ENCODE peak calls at places on chromosomes 3 and 15, in seven cellular contexts. F is astrocyte, M is cardiac muscle cell, Z is RWPE2, G is GM23338, B is H9, T is brain microvascular endothelial cell. D is an unnamed sample.

GRCh38 chr3:83457516-83457915 is 1501.3 kb upstream of the CADM2 start:
- DNase-seq in G (no peak), T (no peak), M (no peak), Z (no peak), F (peak; percentile 33), B (no peak), D (no peak)

GRCh38 chr3:94101860-94102259 is 39.0 kb downstream of the NSUN3 start:
- DNase-seq in Z (no peak), M (peak; percentile 22), F (no peak), B (no peak), G (peak; percentile 35), T (no peak), D (no peak)

GRCh38 chr3:193828477-193828876 is 235.5 kb downstream of the OPA1 start:
- DNase-seq in B (no peak), T (no peak), G (peak; percentile 39), M (no peak), F (no peak), Z (no peak), D (peak; percentile 32)

GRCh38 chr15:61989698-61990097 is 70.5 kb downstream of the VPS13C start:
- DNase-seq in B (no peak), T (no peak), Z (no peak), G (no peak), M (peak; percentile 20), F (peak; percentile 10), D (no peak)

GRCh38 chr15:77839970-77840609 is 207.4 kb upstream of the LINGO1 start:
- DNase-seq in B (peak; percentile 25), G (no peak), F (no peak), T (no peak), M (no peak), Z (peak; percentile 59), D (no peak)

GRCh38 chr3:24271228-24271627 is 223.4 kb downstream of the THRB start:
- DNase-seq in B (no peak), Z (no peak), M (no peak), F (no peak), T (no peak), G (no peak), D (no peak)

GRCh38 chr15:43911235-43911661 is 84.4 kb downstream of the WDR76 start:
- DNase-seq in F (peak; percentile 98), T (peak; percentile 97), M (peak; percentile 93), Z (no peak), B (no peak), G (no peak), D (no peak)

GRCh38 chr3:138686771-138687221 is 78.2 kb downstream of the FAIM start:
- DNase-seq in B (no peak), M (peak; percentile 91), T (peak; percentile 80), Z (no peak), F (peak; percentile 94), G (no peak), D (no peak)

GRCh38 chr3:166123088-166123487 is 285.9 kb upstream of the BCHE start:
- DNase-seq in F (no peak), B (no peak), G (no peak), M (no peak), Z (no peak), T (no peak), D (no peak)

GRCh38 chr3:43190682-43191081 is 84.8 kb upstream of the POMGNT2 start:
- DNase-seq in M (no peak), B (no peak), T (peak; percentile 90), G (no peak), Z (no peak), F (peak; percentile 35), D (no peak)

GRCh38 chr15:92451225-92451825 is 57.6 kb downstream of the ST8SIA2 start:
- DNase-seq in M (no peak), B (no peak), Z (no peak), F (peak; percentile 97), T (peak; percentile 87), G (no peak), D (peak; percentile 53)

GRCh38 chr15:74857082-74857655 is 14.2 kb upstream of the ULK3 start:
- DNase-seq in B (no peak), M (no peak), Z (no peak), F (no peak), T (no peak), G (no peak), D (no peak)

GRCh38 chr15:94844533-94845390 is 613.4 kb downstream of the MCTP2 start:
- DNase-seq in G (peak; percentile 70), F (peak; percentile 45), Z (no peak), T (peak; percentile 33), M (peak; percentile 59), B (peak; percentile 60), D (no peak)

GRCh38 chr3:159252772-159253384 is 451.0 kb downstream of the MFSD1 start:
- DNase-seq in G (peak; percentile 66), B (no peak), Z (no peak), T (peak; percentile 32), F (peak; percentile 58), M (peak; percentile 72), D (peak; percentile 19)

GRCh38 chr3:180909369-180910127 is 2.9 kb upstream of the FXR1 start:
- DNase-seq in M (no peak), T (no peak), G (no peak), B (no peak), Z (no peak), F (no peak), D (no peak)

GRCh38 chr3:37993811-37994638 is 3.4 kb downstream of the VILL start:
- DNase-seq in F (peak; percentile 70), G (peak; percentile 80), M (peak; percentile 93), Z (peak; percentile 45), B (peak; percentile 76), T (peak; percentile 74), D (no peak)

GRCh38 chr3:48435774-48436476 is 4.0 kb downstream of the CCDC51 start:
- DNase-seq in B (peak; percentile 92), Z (peak; percentile 74), G (peak; percentile 96), F (peak; percentile 50), T (peak; percentile 76), M (peak; percentile 88), D (no peak)

GRCh38 chr3:196322-197153 is at the start of gene CHL1:
- DNase-seq in Z (no peak), F (no peak), T (no peak), B (peak; percentile 56), G (peak; percentile 48), M (no peak), D (no peak)

GRCh38 chr15:26877842-26878241 is 11.0 kb downstream of the GABRA5 start:
- DNase-seq in T (no peak), B (no peak), G (no peak), Z (no peak), M (no peak), F (no peak), D (no peak)

GRCh38 chr3:113747719-113748046 is 848 bp downstream of the ATP6V1A start:
- DNase-seq in F (peak; percentile 34), T (no peak), M (no peak), B (no peak), G (no peak), Z (no peak), D (no peak)

GRCh38 chr3:138314751-138315150 is 14.9 kb downstream of the NME9 start:
- DNase-seq in M (peak; percentile 42), Z (no peak), T (peak; percentile 13), G (no peak), F (peak; percentile 78), B (no peak), D (no peak)

GRCh38 chr15:47987908-47988532 is 132.8 kb upstream of the SLC24A5 start:
- DNase-seq in M (peak; percentile 81), Z (no peak), T (peak; percentile 69), F (peak; percentile 31), G (peak; percentile 82), B (no peak), D (no peak)

GRCh38 chr3:123552095-123552714 is 32.6 kb downstream of the HACD2 start:
- DNase-seq in Z (no peak), T (peak; percentile 13), G (peak; percentile 73), F (no peak), B (no peak), M (peak; percentile 31), D (no peak)

GRCh38 chr3:128402998-128403397 is 63.7 kb downstream of the DNAJB8 start:
- DNase-seq in M (no peak), G (no peak), B (no peak), T (no peak), Z (no peak), F (no peak), D (no peak)
- H3K27ac ChIP-seq in M (peak overlapping the region; percentile 64), G (no peak overlapping the region), B (no peak overlapping the region), T (no peak overlapping the region), Z (no peak overlapping the region), F (no peak overlapping the region), D (no peak overlapping the region)

GRCh38 chr15:66743703-66744536 is 41.9 kb downstream of the SMAD6 start:
- DNase-seq in G (peak; percentile 21), F (no peak), M (peak; percentile 66), T (no peak), Z (no peak), B (no peak), D (no peak)
- H3K27ac ChIP-seq in G (peak overlapping the region; percentile 87), F (no peak overlapping the region), M (peak overlapping the region; percentile 73), T (no peak overlapping the region), Z (no peak overlapping the region), B (peak overlapping the region; percentile 7), D (no peak overlapping the region)

GRCh38 chr3:4716731-4717362 is 223.7 kb downstream of the ITPR1 start:
- DNase-seq in F (peak; percentile 73), Z (no peak), T (peak; percentile 73), M (no peak), B (no peak), G (no peak), D (no peak)
- H3K27ac ChIP-seq in F (peak overlapping the region; percentile 74), Z (no peak overlapping the region), T (peak overlapping the region; percentile 56), M (no peak overlapping the region), B (no peak overlapping the region), G (no peak overlapping the region), D (no peak overlapping the region)

GRCh38 chr15:29921130-29921601 is 98.9 kb upstream of the TJP1 start:
- DNase-seq in G (peak; percentile 77), F (no peak), M (no peak), B (peak; percentile 77), Z (peak; percentile 91), T (no peak), D (peak; percentile 87)

GRCh38 chr15:29922191-29922590 is 99.9 kb upstream of the TJP1 start:
- DNase-seq in F (no peak), M (no peak), T (no peak), Z (no peak), B (no peak), G (no peak), D (no peak)

GRCh38 chr15:29925227-29926082 is 103.2 kb upstream of the TJP1 start:
- DNase-seq in Z (peak; percentile 94), F (peak; percentile 68), G (peak; percentile 93), M (peak; percentile 87), B (peak; percentile 93), T (peak; percentile 86), D (peak; percentile 91)

GRCh38 chr15:29926083-29926388 is 103.8 kb upstream of the TJP1 start:
- DNase-seq in B (no peak), G (no peak), Z (no peak), M (no peak), F (no peak), T (no peak), D (no peak)

GRCh38 chr15:29924750-29925149 is 102.5 kb upstream of the TJP1 start:
- DNase-seq in M (peak; percentile 89), T (peak; percentile 79), Z (peak; percentile 86), B (peak; percentile 92), G (peak; percentile 97), F (peak; percentile 89), D (peak; percentile 77)
- H3K27ac ChIP-seq in M (peak overlapping the region; percentile 97), T (peak overlapping the region; percentile 68), Z (peak overlapping the region; percentile 97), B (peak overlapping the region; percentile 55), G (peak overlapping the region; percentile 61), F (peak overlapping the region; percentile 73), D (peak overlapping the region; percentile 87)